ENCODE peak calls at places on chromosomes 12 and 14, in nine cellular contexts. M is body of pancreas; W is activated CD4-positive, alpha-beta T cell treated with anti-CD3 and anti-CD28 coated beads, Interleukin-2, amount 50 U/mL, for 1 hour; O is HEK293T; E is activated T-helper 1 cell treated with Interleukin-2 at 50 U/mL for 16 hours; T is C1 segment of cervical spinal cord; J is astrocyte of the spinal cord; L is ascending aorta; S is AG04450. D is an unnamed sample.

GRCh38 chr14:31933716-31934115 is 143.4 kb upstream of the ARHGAP5 start:
- DNase-seq in T (no peak), L (no peak), M (no peak), J (peak), O (peak), S (no peak), W (no peak), E (no peak), D (no peak)

GRCh38 chr12:110530511-110530910 is 28.4 kb downstream of the RAD9B start:
- DNase-seq in S (no peak), J (no peak), W (no peak), L (no peak), M (no peak), T (no peak), O (no peak), E (no peak), D (no peak)

GRCh38 chr12:9240776-9241175 is 32.6 kb upstream of the PZP start:
- DNase-seq in W (no peak), S (no peak), M (no peak), E (no peak), J (no peak), L (no peak), T (no peak), O (no peak), D (no peak)

GRCh38 chr12:113292091-113292490 is 42.8 kb downstream of the SLC8B1 start:
- DNase-seq in J (peak), W (no peak), L (no peak), T (no peak), O (no peak), M (no peak), E (no peak), S (peak), D (peak)

GRCh38 chr14:41606249-41607118 is at the start of gene LRFN5:
- DNase-seq in L (no peak), O (peak), T (peak), S (no peak), M (no peak), E (no peak), W (no peak), J (peak), D (no peak)

GRCh38 chr12:124481257-124481750 is 86.1 kb downstream of the NCOR2 start:
- DNase-seq in O (no peak), T (no peak), M (no peak), J (no peak), E (no peak), S (no peak), L (no peak), W (no peak), D (peak)

GRCh38 chr12:46585854-46586621 is 213.5 kb upstream of the SLC38A2 start:
- DNase-seq in O (no peak), L (no peak), S (peak), W (peak), E (peak), J (peak), M (peak), T (no peak), D (peak)

GRCh38 chr14:24083462-24083861 is 10.6 kb upstream of the PCK2 start:
- DNase-seq in S (no peak), L (no peak), M (no peak), T (no peak), O (no peak), E (no peak), J (no peak), W (no peak), D (no peak)

GRCh38 chr12:45273717-45274271 is 57.9 kb downstream of the ANO6 start:
- DNase-seq in J (peak), M (peak), E (no peak), L (peak), T (no peak), W (no peak), S (peak), O (no peak), D (peak)

GRCh38 chr12:15863258-15863835 is 18.8 kb upstream of the STRAP start:
- DNase-seq in J (no peak), E (no peak), W (no peak), S (no peak), T (no peak), L (no peak), M (no peak), O (no peak), D (no peak)

D was measured in renal cortical epithelial cell.